ENCODE peak calls at places on chromosomes 1 and 21, in six cellular contexts. S, A, O, K, I and L are unnamed samples. For H3K4me1, the result is how much of the 10 kb centered on the place peaks cover.

GRCh38 chr1:167499106-167499505 is 19.2 kb downstream of the CD247 start:
- DNase-seq in S (no peak), A (no peak), O (no peak), K (no peak), I (peak), L (no peak)

GRCh38 chr1:13899856-13900255 is 199.9 kb downstream of the PRDM2 start:
- DNase-seq in S (no peak), A (no peak), O (no peak), K (no peak), I (no peak), L (no peak)

GRCh38 chr1:215539803-215540575 is 27.1 kb upstream of the KCTD3 start:
- DNase-seq in S (no peak), A (no peak), O (no peak), K (no peak), I (no peak), L (peak)

GRCh38 chr1:80509965-80510522 is 1290.7 kb upstream of the ADGRL2 start:
- DNase-seq in S (no peak), A (no peak), O (no peak), K (no peak), I (no peak), L (no peak)

GRCh38 chr1:94616503-94616902 is 74.9 kb upstream of the F3 start:
- DNase-seq in S (no peak), A (no peak), O (no peak), K (no peak), I (no peak), L (no peak)

GRCh38 chr21:42067531-42068255 is 3.4 kb upstream of the UMODL1 start:
- DNase-seq in S (no peak), A (no peak), O (peak), K (peak), I (no peak), L (no peak)

GRCh38 chr1:204493145-204493881 is 1.3 kb downstream of the PIK3C2B start:
- DNase-seq in S (peak), A (peak), O (no peak), K (peak), I (no peak), L (no peak)

GRCh38 chr1:84997667-84998600 is 1.0 kb upstream of the MCOLN2 start:
- DNase-seq in S (no peak), A (peak), O (peak), K (no peak), I (no peak), L (peak)

GRCh38 chr1:166197597-166197996 is 30.8 kb upstream of the FAM78B start:
- DNase-seq in S (no peak), A (no peak), O (no peak), K (no peak), I (no peak), L (no peak)

GRCh38 chr1:111571987-111572386 is 47.6 kb upstream of the RAP1A start:
- DNase-seq in S (no peak), A (no peak), O (no peak), K (no peak), I (no peak), L (peak)

GRCh38 chr1:200029035-200029623 is 1.6 kb downstream of the NR5A2 start:
- DNase-seq in S (no peak), A (no peak), O (peak), K (no peak), I (peak), L (no peak)

GRCh38 chr1:91883470-91883869 is 2.5 kb downstream of the TGFBR3 start:
- DNase-seq in S (no peak), A (no peak), O (no peak), K (no peak), I (peak), L (peak)

GRCh38 chr1:161190962-161191521 is 7.8 kb downstream of the ADAMTS4 start:
- DNase-seq in S (no peak), A (no peak), O (peak), K (peak), I (no peak), L (no peak)

GRCh38 chr1:12048376-12048775 is 14.7 kb upstream of the TNFRSF8 start:
- DNase-seq in S (no peak), A (no peak), O (no peak), K (no peak), I (no peak), L (no peak)

GRCh38 chr1:2234762-2235113 is 6.6 kb downstream of the SKI start:
- DNase-seq in S (peak), A (no peak), O (peak), K (no peak), I (no peak), L (no peak)

GRCh38 chr1:152047607-152047953 is 10.8 kb upstream of the S100A11 start:
- DNase-seq in S (no peak), A (no peak), O (no peak), K (no peak), I (no peak), L (peak)

GRCh38 chr1:22206551-22207125 is 63.7 kb upstream of the WNT4 start:
- DNase-seq in S (no peak), A (no peak), O (peak), K (peak), I (no peak), L (no peak)

GRCh38 chr1:90045853-90046563 is 51.1 kb downstream of the ZNF326 start:
- DNase-seq in S (no peak), A (no peak), O (no peak), K (no peak), I (peak), L (no peak)

GRCh38 chr1:163178628-163179027 is 24.1 kb downstream of the RGS5 start:
- DNase-seq in S (no peak), A (no peak), O (no peak), K (no peak), I (no peak), L (no peak)

GRCh38 chr1:86409416-86410021 is 13.4 kb upstream of the ODF2L start:
- DNase-seq in S (no peak), A (no peak), O (no peak), K (no peak), I (no peak), L (no peak)

GRCh38 chr1:202268032-202268431 is 73.7 kb downstream of the UBE2T start:
- DNase-seq in S (no peak), A (no peak), O (peak), K (no peak), I (no peak), L (no peak)

GRCh38 chr1:201383647-201384405 is 6.3 kb upstream of the TNNT2 start:
- DNase-seq in S (no peak), A (no peak), O (no peak), K (peak), I (no peak), L (no peak)

GRCh38 chr1:211920141-211920572 is 89.6 kb upstream of the LPGAT1 start:
- DNase-seq in S (peak), A (no peak), O (no peak), K (no peak), I (no peak), L (peak)

GRCh38 chr1:30399026-30399425 is 324.4 kb downstream of the MATN1 start:
- DNase-seq in S (no peak), A (no peak), O (peak), K (peak), I (no peak), L (no peak)

GRCh38 chr1:101995984-101996731 is 568 bp downstream of the OLFM3 start:
- DNase-seq in S (no peak), A (no peak), O (no peak), K (no peak), I (no peak), L (no peak)

GRCh38 chr1:162276493-162276892 is 100.2 kb downstream of the SPATA46 start:
- DNase-seq in S (no peak), A (no peak), O (no peak), K (no peak), I (peak), L (no peak)

GRCh38 chr1:235407419-235407818 is 40.2 kb downstream of the TBCE start:
- DNase-seq in S (no peak), A (no peak), O (no peak), K (no peak), I (no peak), L (peak)

GRCh38 chr21:27812279-27812678 is 845.4 kb upstream of the ADAMTS5 start:
- DNase-seq in S (no peak), A (no peak), O (no peak), K (no peak), I (no peak), L (no peak)

GRCh38 chr1:40532844-40533424 is 1.5 kb downstream of the ZNF684 start:
- DNase-seq in S (no peak), A (no peak), O (no peak), K (no peak), I (peak), L (no peak)

GRCh38 chr1:56575865-56576264 is 3.5 kb downstream of the PLPP3 start:
- DNase-seq in S (no peak), A (no peak), O (no peak), K (no peak), I (no peak), L (no peak)

GRCh38 chr1:236516929-236517704 is 6.7 kb upstream of the LGALS8 start:
- DNase-seq in S (no peak), A (no peak), O (no peak), K (no peak), I (no peak), L (no peak)

GRCh38 chr1:8986814-8987190 is 39.4 kb downstream of the SLC2A7 start:
- DNase-seq in S (no peak), A (no peak), O (peak), K (no peak), I (no peak), L (no peak)

GRCh38 chr1:222369991-222370910 is 177.7 kb downstream of the HHIPL2 start:
- DNase-seq in S (no peak), A (no peak), O (no peak), K (no peak), I (no peak), L (no peak)

GRCh38 chr1:230074762-230075161 is 7.7 kb downstream of the GALNT2 start:
- DNase-seq in S (no peak), A (no peak), O (no peak), K (no peak), I (no peak), L (peak)

GRCh38 chr21:40371329-40371728 is 475.6 kb downstream of the DSCAM start:
- DNase-seq in S (no peak), A (no peak), O (no peak), K (no peak), I (no peak), L (no peak)

GRCh38 chr1:59295603-59296002 is 1.3 kb upstream of the FGGY start:
- DNase-seq in S (no peak), A (no peak), O (no peak), K (no peak), I (peak), L (no peak)

GRCh38 chr1:15260418-15261154 is 13.6 kb downstream of the FHAD1 start:
- DNase-seq in S (no peak), A (no peak), O (no peak), K (no peak), I (no peak), L (peak)

GRCh38 chr1:70462611-70463010 is 51.5 kb downstream of the CTH start:
- DNase-seq in S (no peak), A (no peak), O (no peak), K (no peak), I (no peak), L (no peak)

GRCh38 chr1:93960641-93961147 is 51.5 kb upstream of the GCLM start:
- DNase-seq in S (no peak), A (no peak), O (no peak), K (no peak), I (no peak), L (peak)

DNA sequence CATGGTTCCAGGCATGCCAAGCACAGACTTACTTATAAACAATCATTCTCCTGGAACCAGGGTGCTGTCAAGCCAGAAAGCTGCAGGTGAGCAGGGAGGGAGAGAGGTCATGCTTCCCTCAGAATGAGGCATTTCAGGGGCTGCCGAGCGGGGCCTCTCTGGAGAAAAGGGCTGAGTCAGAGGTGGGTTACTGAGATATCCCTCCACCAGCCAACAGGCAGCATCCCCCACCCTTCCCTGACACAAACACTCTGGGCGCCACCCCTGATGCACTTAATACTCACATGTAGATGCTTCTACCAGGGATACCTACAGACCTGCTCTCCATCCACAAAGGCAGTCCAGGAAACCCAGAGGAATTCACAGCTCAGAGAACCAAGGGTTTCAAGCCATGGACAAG is 13.1 kb downstream of the STK40 start:
- DNase-seq in S (no peak), A (no peak), O (no peak), K (no peak), I (no peak), L (no peak)
- H3K4me1 ChIP-seq in S (half or more), A (half or more), O (half or more), K (half or more), I (under half), L (under half)

DNA sequence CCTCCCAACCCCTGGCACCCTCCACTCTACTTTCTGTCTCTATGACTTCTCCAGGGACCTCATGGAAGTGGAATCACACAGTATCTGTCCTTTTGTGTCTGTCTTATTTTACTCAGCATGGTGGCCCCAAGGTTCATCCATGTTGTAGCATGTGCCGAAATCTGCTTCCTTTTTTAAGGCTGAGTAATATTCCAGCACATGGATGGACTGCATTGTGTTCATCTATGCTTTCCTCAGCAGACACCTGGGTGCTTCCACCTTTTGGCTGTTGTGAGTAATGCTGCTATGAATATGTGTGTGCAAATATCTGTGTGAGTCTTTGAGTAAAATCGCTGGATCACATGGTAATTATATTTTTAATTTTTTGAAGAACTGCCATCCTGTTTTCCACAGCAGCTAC is 1.6 kb upstream of the PFKL start:
- DNase-seq in S (no peak), A (no peak), O (no peak), K (no peak), I (peak), L (no peak)
- TF ChIP-seq CTCF in S (peak), A (no peak), O (no peak), K (no peak), I (peak), L (no peak)

DNA sequence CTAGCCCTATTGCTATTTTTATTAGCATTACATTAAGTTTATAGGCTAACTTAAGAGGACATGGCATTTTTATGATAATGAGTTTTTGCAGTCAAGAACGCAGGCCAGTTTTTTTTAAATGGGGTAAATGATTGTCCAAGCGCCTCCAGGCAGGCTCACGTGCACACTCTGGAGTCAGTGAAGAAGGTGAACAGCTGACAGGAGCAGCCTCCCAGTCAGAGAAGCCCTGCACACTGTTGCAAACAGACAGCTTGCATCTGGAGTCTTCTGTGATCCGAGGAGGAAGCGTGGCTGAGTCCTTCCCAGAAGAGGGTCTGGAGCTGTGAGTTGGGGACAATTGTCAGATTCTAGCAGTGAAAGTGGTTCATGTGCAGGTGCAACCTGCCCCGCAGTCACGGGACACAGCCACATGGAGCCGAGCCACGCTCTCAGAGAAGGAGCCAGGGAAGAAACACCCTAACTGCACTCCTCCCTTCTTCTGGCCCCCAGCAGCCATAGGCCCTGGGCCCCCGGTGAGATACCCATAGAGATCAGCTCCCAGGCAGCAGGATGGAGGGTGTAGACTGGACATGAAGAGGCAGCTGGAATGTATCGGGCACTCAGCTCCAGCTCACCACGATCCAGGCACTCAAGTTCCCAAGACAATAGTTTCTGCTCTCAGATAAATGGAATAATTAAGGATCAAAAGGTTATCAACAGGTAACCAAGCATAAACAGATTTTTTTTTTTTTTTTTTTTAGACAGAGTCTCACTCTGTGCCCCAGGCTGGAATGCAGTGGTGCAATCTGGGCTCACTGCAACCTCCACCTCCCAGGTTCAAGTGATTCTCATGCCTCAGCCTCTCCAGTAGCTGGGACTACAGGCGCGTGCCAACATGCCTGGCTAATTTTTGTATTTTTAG is 26.4 kb downstream of the CAPN2 start:
- DNase-seq in S (no peak), A (no peak), O (no peak), K (no peak), I (no peak), L (no peak)
- H3K4me1 ChIP-seq in S (under half), A (half or more), O (under half), K (under half), I (under half), L (under half)

DNA sequence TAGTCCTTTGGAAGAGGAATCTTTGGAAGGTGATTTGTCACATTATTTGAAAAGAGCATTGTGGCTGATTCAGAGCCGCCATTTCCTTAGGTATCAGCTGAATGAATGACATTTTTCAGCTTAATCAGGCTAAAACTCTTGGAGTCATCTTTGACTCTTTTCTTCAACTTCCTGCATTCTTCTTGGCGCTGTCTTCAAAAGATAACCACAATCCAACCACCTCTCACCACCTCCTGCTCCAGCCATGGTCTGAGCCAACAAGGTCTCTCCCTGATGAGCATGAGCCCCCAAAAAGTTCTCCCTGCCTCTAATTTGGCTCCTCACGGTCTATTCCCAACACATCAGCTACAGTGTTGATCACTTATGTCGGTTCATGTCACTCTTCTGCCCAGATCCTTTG is 297.6 kb upstream of the RUNX1 start:
- DNase-seq in S (no peak), A (no peak), O (no peak), K (no peak), I (no peak), L (no peak)
- TF ChIP-seq CTCF in S (no peak), A (no peak), O (no peak), K (no peak), I (no peak), L (no peak)

GRCh38 chr21:17523007-17523451 is 10.2 kb downstream of the CXADR start:
- DNase-seq in S (no peak), A (no peak), O (no peak), K (no peak), I (no peak), L (no peak)

GRCh38 chr21:17526771-17527170 is 13.9 kb downstream of the CXADR start:
- DNase-seq in S (no peak), A (no peak), O (no peak), K (no peak), I (no peak), L (no peak)

GRCh38 chr21:17527711-17528110 is 14.9 kb downstream of the CXADR start:
- DNase-seq in S (no peak), A (no peak), O (no peak), K (no peak), I (no peak), L (no peak)

GRCh38 chr21:17527240-17527639 is 14.4 kb downstream of the CXADR start:
- DNase-seq in S (no peak), A (no peak), O (no peak), K (no peak), I (no peak), L (peak)

GRCh38 chr21:17524635-17525034 is 11.8 kb downstream of the CXADR start:
- DNase-seq in S (no peak), A (no peak), O (no peak), K (no peak), I (no peak), L (no peak)
- H3K4me1 ChIP-seq in S (under half), A (half or more), O (under half), K (under half), I (under half), L (under half)

DNA sequence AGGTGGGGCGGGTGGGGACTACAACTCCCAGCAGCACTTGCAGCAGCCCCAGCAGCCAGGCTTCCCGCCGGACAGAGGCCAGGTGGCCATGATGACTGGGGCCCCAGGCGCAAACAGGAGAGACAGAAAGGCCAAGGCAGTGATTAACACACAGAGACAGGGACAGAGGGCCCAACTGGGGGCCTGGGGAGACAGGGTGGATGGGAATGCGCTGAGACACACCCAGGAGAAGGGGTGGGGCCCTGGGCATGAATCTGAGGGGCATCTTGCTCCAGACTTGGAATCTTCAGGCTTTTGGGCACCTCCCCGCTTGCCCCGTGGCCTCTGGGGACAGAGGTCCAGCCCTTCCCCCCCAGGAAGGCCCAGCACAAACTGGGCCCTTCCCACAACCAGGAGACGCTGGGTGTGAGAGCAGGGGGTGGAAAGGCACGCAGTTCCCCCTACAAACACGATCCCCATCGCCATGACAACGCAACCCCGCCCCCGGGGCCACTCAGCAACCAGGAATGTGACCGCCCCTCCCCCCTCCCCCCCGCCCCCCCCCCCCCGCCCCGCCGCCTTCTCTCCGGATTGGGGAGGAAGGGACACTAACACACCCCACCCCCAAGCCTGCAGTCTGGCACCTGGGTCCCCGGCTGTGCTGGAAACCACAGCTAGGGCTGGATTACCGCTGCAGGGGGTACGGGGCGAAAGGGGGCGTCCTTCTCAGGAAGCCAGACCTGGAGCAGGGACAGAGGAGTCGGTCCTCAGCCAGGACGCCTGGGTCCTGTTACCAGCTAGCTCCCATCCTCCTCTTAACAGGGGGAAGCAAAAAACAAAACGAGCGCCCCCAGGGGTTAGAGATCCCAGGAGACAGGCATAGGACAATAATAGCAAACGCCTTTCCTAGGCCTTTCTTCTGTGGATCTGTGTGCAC is 4.5 kb downstream of the HDGF start:
- DNase-seq in S (peak), A (peak), O (peak), K (peak), I (no peak), L (peak)
- TF ChIP-seq CTCF in S (peak), A (peak), O (no peak), K (no peak), I (peak), L (no peak)

GRCh38 chr1:183027791-183028190 is 4.6 kb downstream of the LAMC1 start:
- DNase-seq in S (no peak), A (no peak), O (no peak), K (no peak), I (no peak), L (no peak)
- H3K4me1 ChIP-seq in S (under half), A (half or more), O (under half), K (half or more), I (under half), L (half or more)